ENCODE peak calls at places on chromosomes 5 and 9, in six cellular contexts. Y is prostate gland; W is SK-N-SH; T is thyroid gland; K is CD8-positive, alpha-beta T cell; H is astrocyte. V is an unnamed sample.

GRCh38 chr5:93599427-93600146 is 16.6 kb downstream of the NR2F1 start:
- DNase-seq in T (no peak), H (peak; percentile 88), W (peak; percentile 44), K (no peak), Y (no peak), V (no peak)

GRCh38 chr9:34010979-34011378 is 37.7 kb downstream of the UBAP2 start:
- DNase-seq in Y (no peak), H (no peak), T (no peak), W (peak; percentile 33), K (no peak), V (no peak)

GRCh38 chr5:54765327-54765726 is 220.1 kb downstream of the ESM1 start:
- DNase-seq in K (no peak), T (no peak), Y (no peak), W (no peak), H (no peak), V (no peak)

GRCh38 chr5:92337772-92338234 is 954.7 kb upstream of the ARRDC3 start:
- DNase-seq in K (no peak), T (no peak), Y (no peak), W (no peak), H (peak; percentile 82), V (no peak)

GRCh38 chr9:104921067-104921741 is 6.8 kb downstream of the ABCA1 start:
- DNase-seq in H (no peak), T (no peak), W (no peak), Y (no peak), K (no peak), V (no peak)

GRCh38 chr5:144634138-144634537 is 463.5 kb downstream of the KCTD16 start:
- DNase-seq in Y (no peak), T (no peak), K (no peak), W (no peak), H (no peak), V (no peak)

GRCh38 chr5:178984145-178985072 is 10.7 kb downstream of the GRM6 start:
- DNase-seq in T (no peak), Y (no peak), K (no peak), H (no peak), W (no peak), V (no peak)

GRCh38 chr5:98050583-98050982 is 722.9 kb upstream of the RGMB start:
- DNase-seq in Y (no peak), W (no peak), H (peak; percentile 59), T (no peak), K (no peak), V (peak; percentile 7)

GRCh38 chr9:136327313-136327971 is at the start of gene GPSM1:
- DNase-seq in Y (no peak), K (no peak), T (peak; percentile 51), H (no peak), W (peak; percentile 94), V (no peak)

GRCh38 chr5:107855171-107855570 is 184.4 kb upstream of the EFNA5 start:
- DNase-seq in H (no peak), T (no peak), W (no peak), K (no peak), Y (no peak), V (no peak)
- TF ChIP-seq CTCF in H (no peak), T (no peak), W (no peak), K (no peak), Y (no peak), V (no peak)

GRCh38 chr9:75574569-75574968 is 315.9 kb upstream of the PCSK5 start:
- DNase-seq in T (no peak), K (no peak), W (no peak), Y (no peak), H (no peak), V (no peak)
- H3K27ac ChIP-seq in T (no peak overlapping the region), K (no peak overlapping the region), W (no peak overlapping the region), Y (no peak overlapping the region), H (no peak overlapping the region), V (no peak overlapping the region)

DNA sequence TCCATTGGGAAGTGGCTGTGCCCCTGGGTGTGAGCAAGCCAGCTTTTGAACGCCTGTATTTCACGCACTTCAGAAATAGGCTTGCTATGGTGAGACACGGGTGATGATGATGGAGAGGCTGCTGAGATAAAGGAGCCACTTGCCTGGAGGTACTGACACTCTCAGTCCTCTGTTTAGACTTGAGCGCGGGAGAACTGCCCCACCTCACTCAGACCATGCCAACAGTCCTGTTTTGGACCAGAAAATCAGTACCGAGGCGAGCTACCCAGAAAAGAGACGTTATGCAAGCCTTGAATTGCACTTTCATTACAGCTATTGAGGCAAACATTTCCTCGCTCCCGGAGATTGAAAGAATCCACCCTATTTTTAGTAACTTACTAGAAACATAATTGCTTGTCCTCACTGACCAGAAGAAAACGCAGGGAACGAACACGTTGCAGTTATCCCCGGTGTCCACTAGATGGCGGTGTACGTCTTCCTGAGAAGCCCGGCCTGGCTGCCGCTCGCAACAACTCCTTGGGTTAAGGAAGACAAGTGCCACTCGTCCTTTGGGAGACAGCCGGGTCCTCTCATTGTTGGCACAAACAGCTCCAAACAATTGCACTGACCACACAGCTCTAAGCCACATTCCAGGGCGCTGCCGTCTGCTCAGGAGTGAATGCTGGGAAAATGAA is 142.4 kb downstream of the PSAT1 start:
- DNase-seq in T (peak; percentile 97), K (peak; percentile 20), W (peak; percentile 87), Y (peak; percentile 82), H (peak; percentile 79), V (peak; percentile 81)
- H3K4me3 ChIP-seq in T (no peak overlapping the region), K (no peak overlapping the region), W (no peak overlapping the region), Y (no peak overlapping the region), H (peak overlapping the region; percentile 50), V (peak overlapping the region; percentile 52)

DNA sequence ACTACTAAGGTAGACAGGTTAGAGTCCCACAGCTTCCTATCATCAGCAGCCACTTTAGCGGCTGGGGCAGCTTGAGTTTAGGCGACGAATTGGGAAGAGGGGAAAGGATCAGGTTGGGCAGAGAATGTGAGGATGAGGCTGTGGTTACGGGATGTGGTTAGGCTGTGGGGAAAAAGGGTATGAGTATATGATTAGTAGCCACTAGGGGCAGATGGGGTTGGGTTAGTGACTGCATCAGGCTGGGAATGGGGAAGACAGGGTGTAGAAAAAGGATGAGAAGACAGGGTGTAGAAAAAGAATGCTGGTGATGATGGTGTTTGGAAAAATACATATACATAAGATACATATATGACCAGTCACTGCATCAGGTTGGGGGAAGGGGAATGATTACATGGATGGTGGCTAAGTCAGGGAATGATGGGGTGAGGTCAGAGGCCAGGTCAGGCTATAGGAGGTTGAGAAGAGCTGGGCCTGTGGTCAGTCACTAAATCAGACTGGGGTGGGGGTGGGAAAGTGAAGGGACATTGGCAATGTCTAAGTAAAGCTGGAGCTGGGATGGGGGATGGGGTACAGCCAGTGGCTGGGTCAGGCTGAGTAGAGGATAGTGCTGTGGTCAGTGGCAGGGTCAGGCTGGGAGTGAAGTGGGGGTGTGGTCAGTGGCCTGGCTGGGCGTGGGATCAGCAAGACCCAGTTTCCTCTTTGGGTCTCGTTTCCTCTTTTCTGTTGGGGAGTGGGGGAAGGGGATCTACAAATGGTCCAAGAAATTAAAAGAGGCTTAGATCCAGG is 2.1 kb downstream of the TLN1 start:
- DNase-seq in K (no peak), W (peak; percentile 76), T (peak; percentile 6), Y (no peak), H (peak; percentile 81), V (peak; percentile 69)
- TF ChIP-seq CTCF in K (no peak), W (peak; percentile 67), T (peak; percentile 10), Y (peak; percentile 17), H (peak; percentile 70), V (peak; percentile 74)

DNA sequence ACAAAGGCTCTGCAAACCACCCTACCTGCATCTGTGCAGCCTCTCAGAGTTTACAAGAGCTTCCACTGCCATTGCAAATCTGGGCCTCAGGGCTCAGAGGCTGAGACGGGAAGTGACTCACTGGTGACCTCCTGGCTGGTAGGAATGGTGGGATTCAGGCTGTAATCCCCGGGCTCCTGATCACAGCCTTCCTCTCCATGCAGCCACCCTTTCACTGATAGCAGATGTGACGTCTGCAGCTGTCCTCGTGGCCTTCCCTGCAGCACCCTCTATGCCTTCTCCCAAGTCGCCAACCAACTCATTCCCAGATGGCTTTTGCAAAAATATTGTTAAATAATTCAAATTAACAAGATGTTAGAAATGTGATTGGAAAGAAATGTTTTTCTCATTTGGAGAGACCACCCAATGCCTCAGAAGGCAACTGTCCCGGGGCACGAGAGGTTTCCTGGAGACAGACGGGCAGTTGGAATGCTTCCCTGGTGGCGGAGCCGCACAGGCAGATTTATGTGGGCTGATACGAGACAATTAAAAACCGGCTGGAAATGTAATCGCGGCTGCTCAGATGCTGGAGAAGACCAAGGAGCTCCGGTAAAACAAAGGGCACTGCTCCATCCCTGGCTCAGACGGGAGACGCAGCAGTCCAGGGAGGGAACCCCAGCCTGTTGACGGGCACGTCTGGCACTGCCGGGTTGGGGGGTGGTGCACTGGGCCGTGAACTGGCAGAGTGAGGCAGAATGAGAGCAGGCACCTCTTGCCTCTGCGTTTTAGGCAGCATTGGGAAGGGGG is 34.4 kb upstream of the SLC25A51 start:
- DNase-seq in H (peak; percentile 79), Y (peak; percentile 81), W (peak; percentile 79), K (no peak), T (no peak), V (peak; percentile 41)
- H3K27ac ChIP-seq in H (peak overlapping the region; percentile 80), Y (no peak overlapping the region), W (peak overlapping the region; percentile 100), K (no peak overlapping the region), T (no peak overlapping the region), V (peak overlapping the region; percentile 87)

GRCh38 chr9:131404581-131404980 is 10.7 kb downstream of the PRRC2B start:
- DNase-seq in Y (no peak), W (no peak), H (peak; percentile 73), K (no peak), T (no peak), V (no peak)
- H3K4me3 ChIP-seq in Y (no peak overlapping the region), W (no peak overlapping the region), H (peak overlapping the region; percentile 2), K (peak overlapping the region; percentile 33), T (no peak overlapping the region), V (no peak overlapping the region)

DNA sequence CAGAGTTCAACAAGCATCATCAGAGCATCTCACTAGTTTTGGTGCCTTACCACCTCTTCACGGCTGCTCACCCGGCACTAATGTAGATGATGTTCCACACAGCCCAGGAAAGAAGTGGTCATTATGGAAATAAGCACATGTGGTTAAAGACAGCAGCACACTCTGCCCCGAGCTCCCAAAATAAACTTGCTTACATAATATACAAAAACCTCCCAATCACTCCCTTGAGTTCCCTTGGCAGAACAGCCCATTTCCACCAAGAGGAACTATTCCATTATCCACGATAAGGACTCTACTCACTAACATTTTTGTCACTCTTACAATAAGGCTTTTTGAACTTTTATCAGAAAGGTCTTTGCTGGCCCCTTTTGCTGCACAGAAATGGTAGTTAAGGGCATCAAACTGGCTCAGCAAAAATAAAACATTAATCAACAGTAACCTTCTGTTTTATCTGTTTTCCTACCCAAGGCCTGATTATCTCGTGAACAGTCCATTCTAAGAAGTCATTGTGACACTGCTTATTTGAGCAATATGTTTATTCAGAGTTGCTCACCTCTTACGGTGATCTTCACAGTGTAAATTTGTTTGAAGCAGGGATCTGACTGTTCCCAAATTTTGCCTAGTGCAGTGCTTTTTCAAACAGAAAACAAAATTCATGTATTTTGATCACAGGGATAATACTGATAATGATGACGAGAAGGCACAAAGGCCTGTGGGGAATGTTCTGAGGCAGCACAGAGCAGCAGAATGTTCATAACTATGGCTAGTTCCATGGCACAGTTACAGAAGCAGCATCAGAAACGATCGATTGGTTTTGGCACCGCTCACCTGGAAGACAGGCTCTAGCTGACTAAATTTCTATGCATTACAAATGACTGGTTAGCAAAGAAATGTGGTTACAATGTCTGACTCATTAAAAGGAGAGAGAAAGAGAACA is 399.8 kb upstream of the PIK3R1 start:
- DNase-seq in H (peak; percentile 93), K (no peak), Y (peak; percentile 13), W (no peak), T (no peak), V (no peak)
- TF ChIP-seq CTCF in H (no peak), K (no peak), Y (no peak), W (no peak), T (no peak), V (no peak)

DNA sequence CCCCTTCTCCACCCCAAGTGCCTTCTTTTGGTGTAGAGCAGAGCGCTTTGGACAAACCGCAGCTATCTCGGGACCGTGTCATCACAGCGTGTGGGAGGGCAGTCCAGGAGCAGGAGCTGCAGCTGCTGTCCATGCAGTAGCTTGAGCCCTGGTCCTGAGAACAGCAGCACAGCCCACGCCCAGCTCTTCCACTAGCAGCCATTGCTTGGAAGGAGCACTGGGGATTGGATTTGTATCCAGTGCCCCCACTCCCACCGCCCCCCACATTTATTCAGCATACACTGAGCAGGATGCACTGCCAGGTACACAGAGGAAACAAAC is 101.7 kb downstream of the ARHGAP26 start:
- DNase-seq in K (no peak), Y (no peak), T (no peak), H (no peak), W (peak; percentile 49), V (no peak)
- H3K27ac ChIP-seq in K (no peak overlapping the region), Y (peak overlapping the region; percentile 57), T (peak overlapping the region; percentile 76), H (no peak overlapping the region), W (peak overlapping the region; percentile 95), V (no peak overlapping the region)

V was measured in AG04450.